ENCODE peak calls at places on chromosomes 7 and 10, in four cellular contexts. I is PC-3, F is H9, R is cardiac muscle cell. X is an unnamed sample.
A peak's percentile ranks its signal among the peaks of the same experiment; 100 is the strongest.

GRCh38 chr10:88616250-88616977 is 29.9 kb downstream of the LIPJ start:
- DNase-seq in I (no peak), F (no peak), R (peak; percentile 28), X (peak; percentile 5)

GRCh38 chr10:102646610-102647432 is 2.5 kb downstream of the TRIM8 start:
- DNase-seq in I (no peak), F (no peak), R (peak; percentile 82), X (no peak)

GRCh38 chr10:53983431-53983830 is 817.6 kb downstream of the PCDH15 start:
- DNase-seq in I (no peak), F (no peak), R (no peak), X (no peak)

GRCh38 chr10:110841767-110842267 is 29.9 kb upstream of the PDCD4 start:
- DNase-seq in I (no peak), F (no peak), R (no peak), X (peak; percentile 87)

GRCh38 chr7:130943336-130943901 is 209.4 kb upstream of the KLF14 start:
- DNase-seq in I (peak; percentile 69), F (no peak), R (no peak), X (no peak)

GRCh38 chr10:118047363-118047719 is 600 bp upstream of the RAB11FIP2 start:
- DNase-seq in I (no peak), F (no peak), R (no peak), X (no peak)

GRCh38 chr10:23368816-23369640 is 24.4 kb upstream of the C10orf67 start:
- DNase-seq in I (no peak), F (no peak), R (no peak), X (peak; percentile 35)

GRCh38 chr7:34315032-34315431 is 343.0 kb upstream of the NPSR1 start:
- DNase-seq in I (no peak), F (no peak), R (no peak), X (no peak)

GRCh38 chr10:101061814-101062230 is at the start of gene KAZALD1:
- DNase-seq in I (no peak), F (no peak), R (peak; percentile 54), X (no peak)

GRCh38 chr10:48671914-48672595 is 12.6 kb upstream of the WDFY4 start:
- DNase-seq in I (no peak), F (no peak), R (no peak), X (peak; percentile 67)

GRCh38 chr7:139502226-139502625 is 18.8 kb upstream of the KLRG2 start:
- DNase-seq in I (no peak), F (no peak), R (no peak), X (no peak)

GRCh38 chr7:139500770-139501138 is 17.3 kb upstream of the KLRG2 start:
- DNase-seq in I (no peak), F (no peak), R (no peak), X (no peak)

GRCh38 chr7:139509535-139509934 is 13.9 kb upstream of the CLEC2L start:
- DNase-seq in I (no peak), F (no peak), R (no peak), X (no peak)

GRCh38 chr7:139505563-139505962 is 17.9 kb upstream of the CLEC2L start:
- DNase-seq in I (peak; percentile 9), F (peak; percentile 82), R (peak; percentile 34), X (no peak)
- TF ChIP-seq CTCF in I (peak; percentile 48), F (peak; percentile 88), R (peak; percentile 35), X (peak; percentile 9)

DNA sequence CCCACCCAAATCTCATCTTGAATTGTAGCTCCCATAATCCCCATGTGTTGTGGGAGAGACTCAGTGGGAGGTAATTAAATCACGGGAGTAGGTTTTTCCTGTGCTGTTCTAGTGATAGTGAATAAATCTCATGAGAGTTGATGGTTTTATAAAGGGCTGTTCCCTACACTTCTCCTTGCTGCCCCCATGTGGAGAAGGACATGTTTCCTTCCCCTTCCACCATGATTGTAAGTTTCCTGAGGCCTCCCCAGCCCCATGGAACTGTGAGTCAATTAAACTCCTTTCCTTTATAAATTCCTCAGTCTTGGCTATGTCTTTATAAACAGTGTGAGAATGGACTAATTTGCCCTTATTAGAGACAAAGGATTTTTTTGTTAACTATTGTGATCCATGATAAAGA is 48.5 kb upstream of the MKX start:
- DNase-seq in I (no peak), F (no peak), R (no peak), X (no peak)
- TF ChIP-seq CTCF in I (peak; percentile 46), F (peak; percentile 55), R (no peak), X (no peak)

DNA sequence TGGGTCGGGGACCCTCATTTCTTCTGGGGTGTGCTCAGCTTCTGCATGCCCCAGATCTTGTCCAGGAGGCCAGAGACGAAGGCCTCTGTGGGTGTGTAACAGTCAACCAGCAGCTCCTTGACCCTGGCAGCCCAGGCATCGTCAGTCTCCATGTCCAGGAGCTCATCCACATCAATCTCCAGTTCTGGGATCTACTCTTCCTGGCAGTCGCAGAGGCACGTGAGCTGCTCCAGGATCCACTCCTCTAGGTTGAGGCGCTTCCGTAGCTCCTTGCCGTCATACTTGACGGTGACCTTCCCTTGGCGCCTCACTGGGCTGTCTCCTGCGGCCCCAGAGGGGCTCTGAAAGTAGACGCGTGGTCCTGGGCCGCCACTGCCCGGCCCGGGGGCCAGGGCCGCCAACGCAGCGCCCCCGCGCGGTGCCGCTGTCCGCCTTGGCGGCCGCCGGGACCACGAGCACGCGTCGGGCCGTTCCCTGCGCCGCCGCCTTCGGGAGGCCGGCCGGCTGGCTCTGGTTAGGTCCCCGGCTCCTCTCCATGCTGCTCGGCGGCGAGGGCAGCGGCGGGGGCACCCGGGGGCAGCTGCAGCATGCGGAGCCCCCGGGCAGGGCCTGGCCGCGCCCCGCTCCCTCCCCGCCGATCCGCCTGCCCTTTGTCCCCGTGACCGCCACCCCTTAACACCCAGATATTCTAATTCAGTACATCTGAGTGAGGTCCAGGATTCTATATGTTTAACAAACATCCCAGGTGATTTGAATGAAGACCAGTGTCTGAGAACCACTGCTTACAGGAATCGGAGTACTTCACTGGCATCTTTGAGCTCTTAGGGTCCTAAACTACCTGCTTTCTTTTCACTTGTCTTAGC is 170.5 kb downstream of the SEPTIN7 start:
- DNase-seq in I (no peak), F (no peak), R (no peak), X (peak; percentile 54)
- TF ChIP-seq CTCF in I (no peak), F (no peak), R (peak; percentile 30), X (peak; percentile 30)

GRCh38 chr10:11276475-11276990 is 258.9 kb downstream of the CELF2 start:
- DNase-seq in I (no peak), F (no peak), R (no peak), X (no peak)

GRCh38 chr10:11265486-11265885 is 247.8 kb downstream of the CELF2 start:
- DNase-seq in I (no peak), F (no peak), R (no peak), X (no peak)

GRCh38 chr10:11272915-11273389 is 255.3 kb downstream of the CELF2 start:
- DNase-seq in I (no peak), F (no peak), R (no peak), X (peak; percentile 72)

GRCh38 chr10:11270135-11270857 is 252.6 kb downstream of the CELF2 start:
- DNase-seq in I (peak; percentile 44), F (peak; percentile 93), R (peak; percentile 95), X (peak; percentile 70)

DNA sequence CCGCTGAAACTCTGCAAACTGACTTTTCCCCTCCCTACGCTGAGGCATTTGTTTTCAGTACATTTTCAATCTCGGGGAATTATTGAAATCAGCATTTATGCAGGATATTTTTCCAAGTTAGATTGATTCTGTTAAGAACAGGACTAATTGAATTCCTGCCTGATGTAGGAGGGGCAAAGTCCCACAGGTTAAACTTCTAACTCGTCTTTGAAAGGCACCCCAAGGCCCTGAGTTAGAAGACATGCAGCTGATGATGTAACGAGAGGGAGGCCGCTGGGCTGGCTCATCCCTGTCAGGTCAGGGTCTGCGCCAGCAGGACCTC is 253.1 kb downstream of the CELF2 start:
- DNase-seq in I (no peak), F (no peak), R (no peak), X (no peak)
- TF ChIP-seq CTCF in I (no peak), F (no peak), R (no peak), X (no peak)

GRCh38 chr7:128010392-128011078 is 20.7 kb downstream of the LRRC4 start:
- DNase-seq in I (no peak), F (no peak), R (no peak), X (no peak)
- TF ChIP-seq CTCF in I (peak; percentile 21), F (peak; percentile 46), R (peak; percentile 12), X (no peak)

GRCh38 chr7:81248420-81248819 is 329.6 kb upstream of the SEMA3C start:
- DNase-seq in I (peak; percentile 86), F (no peak), R (no peak), X (no peak)

GRCh38 chr7:81245353-81245752 is 326.5 kb upstream of the SEMA3C start:
- DNase-seq in I (no peak), F (no peak), R (no peak), X (no peak)

GRCh38 chr7:81244213-81244612 is 325.4 kb upstream of the SEMA3C start:
- DNase-seq in I (peak; percentile 16), F (no peak), R (no peak), X (no peak)
- TF ChIP-seq CTCF in I (peak; percentile 43), F (peak; percentile 23), R (no peak), X (no peak)

GRCh38 chr10:22339761-22340361 is 5.4 kb upstream of the SPAG6 start:
- DNase-seq in I (peak; percentile 81), F (no peak), R (no peak), X (no peak)
- TF ChIP-seq CTCF in I (no peak), F (no peak), R (no peak), X (no peak)

X was measured in GM13976.